ENCODE peak calls at places on chromosome 3, in seven cellular contexts. F is stimulated activated CD4-positive, alpha-beta T cell treated with anti-CD3 and anti-CD28 coated beads, Interleukin-4, amount 100 ng/mL, for 48 hours; J is gastrocnemius medialis; L is posterior cingulate gyrus; E is transverse colon; V is effector memory CD4-positive, alpha-beta T cell; I is neural crest cell. N is an unnamed sample.

GRCh38 chr3:150170843-150171513 is 200.3 kb upstream of the PFN2 start:
- DNase-seq in F (no peak), J (no peak), L (peak), E (no peak), V (no peak), I (no peak), N (no peak)

GRCh38 chr3:141454906-141455602 is 31.8 kb upstream of the RASA2 start:
- DNase-seq in F (no peak), J (no peak), L (no peak), E (no peak), V (no peak), I (no peak), N (no peak)

GRCh38 chr3:54986294-54986693 is 58.4 kb upstream of the LRTM1 start:
- DNase-seq in F (no peak), J (no peak), L (no peak), E (no peak), V (no peak), I (no peak), N (no peak)

GRCh38 chr3:194364652-194365434 is 4.7 kb downstream of the LRRC15 start:
- DNase-seq in F (no peak), J (no peak), L (no peak), E (peak), V (no peak), I (no peak), N (no peak)

GRCh38 chr3:127588675-127589577 is 1.6 kb downstream of the TPRA1 start:
- DNase-seq in F (no peak), J (no peak), L (no peak), E (no peak), V (no peak), I (no peak), N (no peak)

GRCh38 chr3:181558870-181559269 is 152.9 kb upstream of the SOX2 start:
- DNase-seq in F (no peak), J (no peak), L (no peak), E (no peak), V (no peak), I (no peak), N (no peak)

GRCh38 chr3:193798097-193798496 is 205.1 kb downstream of the OPA1 start:
- DNase-seq in F (no peak), J (no peak), L (no peak), E (no peak), V (no peak), I (no peak), N (no peak)

GRCh38 chr3:120214161-120214560 is 70.9 kb downstream of the GPR156 start:
- DNase-seq in F (no peak), J (no peak), L (no peak), E (no peak), V (no peak), I (no peak), N (no peak)

GRCh38 chr3:63763156-63763555 is 55.9 kb upstream of the C3orf49 start:
- DNase-seq in F (no peak), J (no peak), L (no peak), E (no peak), V (no peak), I (no peak), N (no peak)

GRCh38 chr3:22012471-22012870 is 261.5 kb upstream of the ZNF385D start:
- DNase-seq in F (no peak), J (no peak), L (no peak), E (no peak), V (no peak), I (no peak), N (no peak)